ENCODE peak calls at places on chromosomes 5 and 9, in four cellular contexts. O is IMR-90, V is cardiac muscle cell, X is tibial nerve. L is an unnamed sample.

GRCh38 chr5:124718376-124718775 is 28.1 kb downstream of the ZNF608 start:
- DNase-seq in O (no peak), X (no peak), V (no peak), L (no peak)

GRCh38 chr5:123180178-123180577 is 91.1 kb downstream of the PRDM6 start:
- DNase-seq in O (no peak), V (no peak), X (no peak), L (no peak)

GRCh38 chr5:150457112-150457511 is 7.6 kb upstream of the RPS14 start:
- DNase-seq in O (no peak), X (no peak), V (no peak), L (no peak)

GRCh38 chr9:137457406-137458193 is 1.5 kb downstream of the NSMF start:
- DNase-seq in V (no peak), X (no peak), O (no peak), L (no peak)

GRCh38 chr9:4982720-4983482 is 2.2 kb upstream of the JAK2 start:
- DNase-seq in X (no peak), O (no peak), V (no peak), L (no peak)

GRCh38 chr5:36152324-36153298 is 700 bp downstream of the SKP2 start:
- DNase-seq in O (peak; percentile 27), X (no peak), V (peak; percentile 5), L (no peak)

GRCh38 chr5:53099546-53099945 is 10.0 kb downstream of the MOCS2 start:
- DNase-seq in V (no peak), O (peak; percentile 12), X (no peak), L (no peak)

GRCh38 chr9:14278291-14278721 is 35.6 kb downstream of the NFIB start:
- DNase-seq in O (peak; percentile 82), V (no peak), X (no peak), L (peak; percentile 9)

GRCh38 chr5:179617930-179618329 is 5.5 kb downstream of the HNRNPH1 start:
- DNase-seq in V (no peak), O (no peak), X (no peak), L (no peak)

GRCh38 chr9:138009016-138009415 is 131.4 kb downstream of the CACNA1B start:
- DNase-seq in V (no peak), O (no peak), X (no peak), L (no peak)

GRCh38 chr5:69001605-69002004 is 92.2 kb upstream of the SLC30A5 start:
- DNase-seq in X (no peak), V (no peak), O (no peak), L (no peak)

GRCh38 chr9:33510264-33511183 is 13.5 kb upstream of the ANKRD18B start:
- DNase-seq in X (no peak), O (peak; percentile 62), V (peak; percentile 36), L (no peak)

GRCh38 chr9:93231121-93231694 is 47.3 kb downstream of the WNK2 start:
- DNase-seq in X (peak; percentile 32), O (no peak), V (no peak), L (no peak)

GRCh38 chr9:97510797-97511761 is 9.6 kb downstream of the TMOD1 start:
- DNase-seq in O (peak; percentile 95), X (no peak), V (no peak), L (no peak)

GRCh38 chr5:122192883-122193496 is 63.6 kb downstream of the ZNF474 start:
- DNase-seq in O (peak; percentile 79), X (no peak), V (peak; percentile 85), L (peak; percentile 16)

GRCh38 chr5:52864376-52864775 is 76.7 kb downstream of the ITGA1 start:
- DNase-seq in O (peak; percentile 76), V (peak; percentile 42), X (no peak), L (no peak)

GRCh38 chr9:76887003-76887821 is 18.7 kb downstream of the PRUNE2 start:
- DNase-seq in V (no peak), O (no peak), X (no peak), L (no peak)

GRCh38 chr9:91477106-91477505 is 53.5 kb upstream of the NFIL3 start:
- DNase-seq in O (no peak), X (no peak), V (peak; percentile 12), L (no peak)

GRCh38 chr9:113361304-113362018 is 12.1 kb downstream of the BSPRY start:
- DNase-seq in O (peak; percentile 52), V (no peak), X (no peak), L (no peak)

GRCh38 chr9:3956081-3956701 is 343.7 kb downstream of the GLIS3 start:
- DNase-seq in O (peak; percentile 25), V (no peak), X (no peak), L (no peak)

GRCh38 chr5:123344819-123345426 is 78.3 kb downstream of the CEP120 start:
- DNase-seq in O (peak; percentile 52), V (peak; percentile 57), X (no peak), L (no peak)

GRCh38 chr5:127833999-127834953 is 131.1 kb downstream of the CCDC192 start:
- DNase-seq in O (no peak), V (no peak), X (no peak), L (no peak)

GRCh38 chr9:5639816-5640215 is 10.9 kb downstream of the RIC1 start:
- DNase-seq in V (no peak), X (no peak), O (no peak), L (no peak)

GRCh38 chr5:68557162-68557936 is 341.8 kb downstream of the PIK3R1 start:
- DNase-seq in V (no peak), O (peak; percentile 28), X (no peak), L (peak; percentile 51)

GRCh38 chr5:10699281-10699874 is 61.7 kb downstream of the DAP start:
- DNase-seq in V (no peak), O (peak; percentile 44), X (no peak), L (no peak)

GRCh38 chr9:122857810-122858209 is 29.4 kb upstream of the PDCL start:
- DNase-seq in O (no peak), V (no peak), X (no peak), L (no peak)

GRCh38 chr9:83754383-83754977 is 46.7 kb upstream of the UBQLN1 start:
- DNase-seq in V (no peak), O (no peak), X (no peak), L (no peak)

GRCh38 chr5:163565931-163566608 is 60.7 kb downstream of the MAT2B start:
- DNase-seq in O (peak; percentile 36), X (no peak), V (peak; percentile 34), L (no peak)

GRCh38 chr5:138459311-138459710 is 6.0 kb upstream of the EGR1 start:
- DNase-seq in V (no peak), X (no peak), O (no peak), L (no peak)

GRCh38 chr5:112331892-112332291 is 87.2 kb downstream of the EPB41L4A start:
- DNase-seq in V (no peak), X (no peak), O (no peak), L (no peak)

GRCh38 chr9:98708103-98708932 is 417 bp downstream of the GABBR2 start:
- DNase-seq in O (no peak), V (no peak), X (no peak), L (no peak)

GRCh38 chr9:38182321-38182720 is 113.3 kb upstream of the SHB start:
- DNase-seq in V (peak; percentile 30), X (no peak), O (no peak), L (no peak)

GRCh38 chr5:56737002-56737621 is 78.2 kb upstream of the MAP3K1 start:
- DNase-seq in X (no peak), O (peak; percentile 75), V (no peak), L (peak; percentile 47)

GRCh38 chr9:127562841-127563523 is 49.1 kb upstream of the STXBP1 start:
- DNase-seq in V (no peak), X (no peak), O (peak; percentile 87), L (no peak)

GRCh38 chr9:113463418-113464285 is at the start of gene RGS3:
- DNase-seq in X (no peak), O (no peak), V (peak; percentile 93), L (no peak)

GRCh38 chr5:100421360-100421759 is 113.8 kb upstream of the FAM174A start:
- DNase-seq in X (no peak), O (no peak), V (no peak), L (no peak)

GRCh38 chr9:127130235-127130634 is 7.8 kb upstream of the ANGPTL2 start:
- DNase-seq in V (no peak), X (no peak), O (no peak), L (no peak)

GRCh38 chr5:53087171-53087570 is 22.4 kb downstream of the MOCS2 start:
- DNase-seq in O (no peak), X (no peak), V (no peak), L (no peak)

GRCh38 chr9:69674112-69674511 is 1.9 kb upstream of the APBA1 start:
- DNase-seq in V (no peak), X (no peak), O (no peak), L (no peak)

GRCh38 chr9:69671904-69672827 is at the start of gene APBA1:
- DNase-seq in X (peak; percentile 52), O (peak; percentile 56), V (peak; percentile 74), L (no peak)

GRCh38 chr9:69672828-69673640 is 863 bp upstream of the APBA1 start:
- DNase-seq in O (peak; percentile 89), V (peak; percentile 92), X (peak; percentile 61), L (no peak)

GRCh38 chr9:69674741-69675438 is 2.7 kb upstream of the APBA1 start:
- DNase-seq in X (no peak), O (peak; percentile 94), V (no peak), L (peak; percentile 78)

GRCh38 chr9:69671291-69671903 is 774 bp downstream of the APBA1 start:
- DNase-seq in V (no peak), X (no peak), O (no peak), L (no peak)
- H3K4me3 ChIP-seq in V (peak overlapping the region; percentile 46), X (peak overlapping the region; percentile 67), O (peak overlapping the region; percentile 69), L (peak overlapping the region; percentile 84)

DNA sequence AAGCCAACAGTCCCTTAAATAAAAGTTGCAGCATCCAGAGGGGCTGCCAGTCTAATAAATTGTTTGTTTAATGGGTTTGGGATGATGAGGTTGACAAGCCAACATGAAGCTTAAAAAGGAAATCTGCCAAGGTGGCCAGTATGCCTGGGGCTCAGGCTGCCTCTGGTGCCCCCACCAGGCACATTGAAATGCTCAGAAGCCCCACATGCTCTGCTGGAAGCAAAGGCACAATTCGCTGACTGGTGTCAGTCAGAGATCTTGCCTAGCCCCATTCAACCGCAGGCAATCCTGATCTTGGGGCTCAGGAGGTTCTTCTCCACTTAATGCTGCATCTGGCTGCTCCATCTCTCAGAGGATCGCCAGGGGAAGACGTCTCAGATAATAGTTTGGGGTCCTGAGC is 44.2 kb upstream of the TCERG1 start:
- DNase-seq in O (no peak), X (no peak), V (no peak), L (no peak)
- TF ChIP-seq CTCF in O (no peak), X (no peak), V (no peak), L (no peak)

GRCh38 chr5:55372130-55372925 is 64.5 kb downstream of the MTREX start:
- DNase-seq in X (no peak), O (no peak), V (no peak), L (no peak)

GRCh38 chr5:55370291-55370925 is 62.6 kb downstream of the MTREX start:
- DNase-seq in O (no peak), V (no peak), X (no peak), L (no peak)

GRCh38 chr5:55371145-55371544 is 63.4 kb downstream of the MTREX start:
- DNase-seq in X (no peak), O (no peak), V (no peak), L (no peak)
- H3K36me3 ChIP-seq in X (no peaks in the 10 kb centered on the region), O (peaks cover 12% of the 10 kb centered on the region), V (peaks cover 26% of the 10 kb centered on the region), L (peaks cover 1% of the 10 kb centered on the region)

GRCh38 chr5:89270901-89271300 is 387.9 kb upstream of the MEF2C start:
- DNase-seq in O (no peak), V (no peak), X (no peak), L (no peak)
- H3K4me3 ChIP-seq in O (no peak overlapping the region), V (no peak overlapping the region), X (no peak overlapping the region), L (no peak overlapping the region)

GRCh38 chr9:109441296-109441695 is 56.8 kb downstream of the PTPN3 start:
- DNase-seq in V (no peak), O (no peak), X (no peak), L (no peak)
- TF ChIP-seq CTCF in V (no peak), O (no peak), X (no peak), L (peak; percentile 22)

L was measured in BJ.